ENCODE peak calls at places on chromosomes 2 and 18, in four cellular contexts. M, I, K and L are unnamed samples.

GRCh38 chr2:39215545-39215944 is 28.2 kb downstream of the CDKL4 start:
- DNase-seq in M (no peak), I (no peak), K (no peak), L (no peak)

GRCh38 chr2:175030380-175031271 is 25.4 kb upstream of the CHN1 start:
- DNase-seq in M (no peak), I (no peak), K (no peak), L (peak; percentile 23)

GRCh38 chr2:100820346-100821254 is 661 bp downstream of the NPAS2 start:
- DNase-seq in M (no peak), I (no peak), K (no peak), L (peak; percentile 22)

GRCh38 chr2:65800998-65801397 is 368.6 kb upstream of the SPRED2 start:
- DNase-seq in M (no peak), I (no peak), K (no peak), L (no peak)

GRCh38 chr2:31088516-31089195 is 49.6 kb downstream of the GALNT14 start:
- DNase-seq in M (no peak), I (no peak), K (no peak), L (no peak)

GRCh38 chr2:27131429-27131828 is 3.0 kb downstream of the PREB start:
- DNase-seq in M (no peak), I (no peak), K (no peak), L (no peak)

GRCh38 chr2:229543176-229543873 is 171.0 kb downstream of the DNER start:
- DNase-seq in M (no peak), I (no peak), K (no peak), L (no peak)

GRCh38 chr2:101956465-101957030 is 35.2 kb upstream of the IL1R2 start:
- DNase-seq in M (no peak), I (no peak), K (no peak), L (no peak)

GRCh38 chr2:8669157-8669852 is 12.6 kb upstream of the ID2 start:
- DNase-seq in M (no peak), I (no peak), K (no peak), L (no peak)

GRCh38 chr2:38223256-38223655 is 147.3 kb upstream of the CYP1B1 start:
- DNase-seq in M (no peak), I (no peak), K (no peak), L (no peak)

GRCh38 chr18:48022531-48023330 is 92.3 kb upstream of the SMAD2 start:
- DNase-seq in M (peak; percentile 12), I (peak; percentile 53), K (peak; percentile 41), L (no peak)

GRCh38 chr2:61978522-61978921 is 73.0 kb downstream of the COMMD1 start:
- DNase-seq in M (peak; percentile 45), I (no peak), K (peak; percentile 72), L (no peak)

GRCh38 chr2:181140414-181140813 is 160.0 kb downstream of the UBE2E3 start:
- DNase-seq in M (no peak), I (no peak), K (no peak), L (no peak)

GRCh38 chr2:122451040-122451439 is 695.6 kb downstream of the TSN start:
- DNase-seq in M (no peak), I (no peak), K (no peak), L (no peak)

GRCh38 chr2:237452846-237453245 is 34.2 kb upstream of the MLPH start:
- DNase-seq in M (no peak), I (no peak), K (no peak), L (no peak)

GRCh38 chr2:81196383-81196851 is 891.9 kb upstream of the LRRTM1 start:
- DNase-seq in M (no peak), I (no peak), K (no peak), L (no peak)

GRCh38 chr18:27017901-27018500 is 152.5 kb upstream of the AQP4 start:
- DNase-seq in M (no peak), I (no peak), K (no peak), L (no peak)

GRCh38 chr18:22286576-22286975 is 117.2 kb downstream of the GATA6 start:
- DNase-seq in M (no peak), I (no peak), K (no peak), L (no peak)

GRCh38 chr2:181203916-181204315 is 223.5 kb downstream of the UBE2E3 start:
- DNase-seq in M (no peak), I (no peak), K (no peak), L (no peak)

GRCh38 chr2:54763636-54764291 is 40.3 kb downstream of the EML6 start:
- DNase-seq in M (no peak), I (no peak), K (no peak), L (no peak)

GRCh38 chr2:30147196-30147714 is 448 bp downstream of the YPEL5 start:
- DNase-seq in M (no peak), I (peak; percentile 54), K (peak; percentile 11), L (no peak)

GRCh38 chr2:6982934-6983589 is 65.8 kb downstream of the RNF144A start:
- DNase-seq in M (no peak), I (no peak), K (no peak), L (no peak)

GRCh38 chr2:36762764-36763490 is 66.4 kb downstream of the VIT start:
- DNase-seq in M (no peak), I (no peak), K (no peak), L (no peak)

GRCh38 chr2:127661072-127661618 is 14.2 kb downstream of the LIMS2 start:
- DNase-seq in M (no peak), I (no peak), K (no peak), L (no peak)

GRCh38 chr2:128380061-128380889 is 61.6 kb upstream of the HS6ST1 start:
- DNase-seq in M (no peak), I (no peak), K (no peak), L (peak; percentile 21)

GRCh38 chr18:5440297-5440696 is 103.5 kb downstream of the EPB41L3 start:
- DNase-seq in M (no peak), I (no peak), K (no peak), L (no peak)

GRCh38 chr18:62436636-62437519 is 85.9 kb upstream of the ZCCHC2 start:
- DNase-seq in M (no peak), I (no peak), K (peak; percentile 83), L (peak; percentile 87)

GRCh38 chr2:160308915-160309314 is 108.8 kb upstream of the ITGB6 start:
- DNase-seq in M (no peak), I (no peak), K (no peak), L (no peak)

GRCh38 chr18:22542400-22542835 is 124.7 kb upstream of the CTAGE1 start:
- DNase-seq in M (no peak), I (no peak), K (no peak), L (no peak)

GRCh38 chr2:196284901-196285589 is 113.7 kb upstream of the STK17B start:
- DNase-seq in M (no peak), I (no peak), K (no peak), L (no peak)

GRCh38 chr2:27322301-27322765 is 564 bp downstream of the MPV17 start:
- DNase-seq in M (no peak), I (peak; percentile 44), K (no peak), L (no peak)

GRCh38 chr2:77005522-77005921 is 516.7 kb downstream of the LRRTM4 start:
- DNase-seq in M (no peak), I (no peak), K (no peak), L (no peak)

GRCh38 chr2:1991126-1991525 is 246.8 kb upstream of the PXDN start:
- DNase-seq in M (no peak), I (no peak), K (no peak), L (no peak)

GRCh38 chr2:137091704-137092103 is 326.4 kb downstream of the THSD7B start:
- DNase-seq in M (no peak), I (no peak), K (no peak), L (no peak)

GRCh38 chr2:106117882-106118684 is 76.0 kb downstream of the UXS1 start:
- DNase-seq in M (no peak), I (no peak), K (no peak), L (no peak)

GRCh38 chr2:6184532-6185302 is 492.5 kb downstream of the SOX11 start:
- DNase-seq in M (no peak), I (no peak), K (no peak), L (no peak)

GRCh38 chr2:170576296-170576695 is 138.8 kb upstream of the SP5 start:
- DNase-seq in M (no peak), I (no peak), K (no peak), L (no peak)

DNA sequence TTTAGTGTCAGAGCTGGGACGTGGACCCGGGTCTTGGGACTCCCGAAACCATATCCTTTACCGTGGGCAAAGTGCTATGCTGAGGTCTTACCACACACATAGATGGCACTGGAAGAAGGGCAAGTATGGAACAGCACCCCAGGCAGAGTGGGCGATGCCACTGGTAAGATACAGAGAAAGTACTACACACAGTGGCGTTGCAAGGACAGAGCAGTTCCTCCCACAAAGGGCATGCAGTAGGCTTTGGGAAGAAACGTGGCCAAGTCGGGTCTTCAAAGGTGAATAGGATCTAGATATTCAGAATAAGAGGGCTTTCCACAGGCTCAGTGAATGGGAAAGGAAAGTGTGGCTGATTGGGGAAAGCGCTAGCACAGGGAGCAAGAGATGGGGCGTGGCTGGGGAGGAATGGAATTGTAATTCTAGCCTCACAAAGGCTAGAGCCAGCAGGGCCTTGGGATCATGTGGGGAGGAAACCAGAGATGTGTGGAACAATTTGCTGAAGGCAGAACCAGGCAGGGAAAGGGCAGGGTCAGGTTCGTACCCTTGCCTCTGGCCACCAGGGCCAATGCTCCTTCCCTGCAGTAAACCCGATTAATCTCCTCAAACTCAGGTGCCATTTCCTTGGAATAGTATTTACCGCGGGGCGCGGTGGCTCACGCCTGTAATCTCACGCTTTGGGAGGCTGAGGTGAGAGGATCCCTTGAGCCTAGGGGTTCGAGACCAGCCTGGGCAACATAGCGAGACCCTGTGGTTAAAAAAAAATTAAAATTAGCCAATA is 36.0 kb downstream of the PCBP1 start:
- DNase-seq in M (no peak), I (peak; percentile 28), K (peak; percentile 73), L (peak; percentile 79)
- H3K4me3 ChIP-seq in M (peak overlapping the region; percentile 42), I (peak overlapping the region; percentile 61), K (no peak overlapping the region), L (peak overlapping the region; percentile 60)

DNA sequence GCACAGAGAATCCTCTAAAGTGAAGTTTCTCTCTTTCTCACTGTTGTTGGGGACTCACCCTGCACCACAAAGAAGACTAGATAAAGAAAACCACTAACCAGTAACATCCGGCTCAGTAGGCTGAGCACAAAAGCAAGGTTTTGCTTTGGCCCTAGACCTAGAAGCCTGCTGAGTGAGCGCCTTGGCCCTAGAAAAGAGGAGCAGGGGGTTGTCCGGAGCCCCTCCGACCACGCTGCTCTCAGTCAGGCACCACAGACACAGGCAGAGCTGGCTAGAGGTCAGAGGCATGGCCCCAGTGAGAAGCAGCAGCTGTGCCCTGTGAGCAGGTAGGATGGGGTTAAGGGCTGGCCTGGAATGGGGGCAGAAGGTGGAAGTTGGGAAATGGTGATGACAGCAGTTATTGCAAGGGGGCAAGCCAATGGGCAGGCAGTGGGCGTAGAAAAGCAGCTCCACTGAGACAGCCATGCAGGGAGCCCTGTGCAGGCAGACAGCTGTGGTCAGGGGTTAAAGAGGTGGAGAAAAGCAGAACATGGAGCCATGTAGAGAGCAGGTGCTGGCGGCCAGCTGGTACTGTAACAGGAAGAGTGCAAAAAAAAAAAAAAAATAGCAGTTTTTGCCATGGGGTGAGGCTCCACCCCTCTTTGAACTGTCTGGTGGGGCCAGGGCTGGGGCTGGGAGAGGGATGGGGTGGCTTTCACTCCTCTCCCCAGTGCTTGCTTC is 36.9 kb upstream of the SLC14A1 start:
- DNase-seq in M (no peak), I (peak; percentile 11), K (no peak), L (no peak)
- H3K4me3 ChIP-seq in M (peak overlapping the region; percentile 49), I (peak overlapping the region; percentile 17), K (no peak overlapping the region), L (no peak overlapping the region)

GRCh38 chr2:224362094-224362493 is 39.8 kb downstream of the FAM124B start:
- DNase-seq in M (no peak), I (no peak), K (no peak), L (no peak)
- H3K4me3 ChIP-seq in M (no peak overlapping the region), I (no peak overlapping the region), K (no peak overlapping the region), L (no peak overlapping the region)

DNA sequence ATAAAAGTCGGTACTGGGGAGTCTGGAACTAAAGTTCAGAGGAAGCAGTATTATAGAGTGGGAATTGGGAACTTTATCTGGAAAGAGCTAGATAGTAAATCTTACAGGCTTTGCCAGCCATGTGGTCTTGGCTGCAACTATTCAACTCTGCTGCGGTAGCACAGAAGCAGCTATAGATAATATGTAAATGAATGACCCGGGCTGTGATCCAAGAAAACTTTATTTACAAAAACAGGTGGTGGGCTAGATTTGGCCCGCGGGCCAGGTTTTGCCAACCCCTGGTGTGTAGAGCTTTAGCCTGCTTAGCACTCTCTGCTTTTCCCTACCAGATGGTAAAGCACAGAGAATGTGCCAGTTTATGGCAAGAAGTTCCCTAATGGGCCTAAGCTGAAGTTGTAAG is 70.8 kb downstream of the TNP1 start:
- DNase-seq in M (no peak), I (no peak), K (no peak), L (no peak)
- H3K4me3 ChIP-seq in M (no peak overlapping the region), I (no peak overlapping the region), K (no peak overlapping the region), L (no peak overlapping the region)